ENCODE peak calls at places on chromosomes 16 and 17, in seven cellular contexts. C is CD8-positive, alpha-beta memory T cell; A is heart left ventricle; F is fibroblast of lung; L is H1; E is Caco-2; Y is aorta. J is an unnamed sample. For H3K36me3, the result is how much of the 10 kb centered on the place peaks cover.

GRCh38 chr16:77306050-77306616 is 106.9 kb downstream of the SYCE1L start:
- DNase-seq in C (no peak), A (no peak), F (no peak), L (no peak), E (no peak), Y (no peak), J (no peak)

GRCh38 chr17:32878211-32878610 is 1.3 kb upstream of the MYO1D start:
- DNase-seq in C (no peak), A (no peak), F (peak), L (no peak), E (no peak), Y (peak), J (no peak)

GRCh38 chr17:56979091-56979480 is 1.2 kb downstream of the SCPEP1 start:
- DNase-seq in C (no peak), A (no peak), F (no peak), L (no peak), E (no peak), Y (no peak), J (no peak)

GRCh38 chr16:29909398-29909797 is 9.1 kb downstream of the ASPHD1 start:
- DNase-seq in C (no peak), A (no peak), F (no peak), L (no peak), E (no peak), Y (no peak), J (no peak)

GRCh38 chr16:85662036-85662812 is 26.5 kb downstream of the GINS2 start:
- DNase-seq in C (no peak), A (peak), F (no peak), L (no peak), E (no peak), Y (peak), J (no peak)

GRCh38 chr17:47305302-47305923 is 18.3 kb upstream of the EFCAB13 start:
- DNase-seq in C (no peak), A (no peak), F (peak), L (no peak), E (no peak), Y (no peak), J (peak)

GRCh38 chr17:40564883-40565744 is at the start of gene CCR7:
- DNase-seq in C (peak), A (no peak), F (no peak), L (no peak), E (no peak), Y (no peak), J (no peak)

GRCh38 chr17:32496348-32497078 is 9.7 kb downstream of the CDK5R1 start:
- DNase-seq in C (no peak), A (no peak), F (peak), L (no peak), E (no peak), Y (peak), J (no peak)

GRCh38 chr17:49748791-49749190 is 15.1 kb downstream of the FAM117A start:
- DNase-seq in C (peak), A (no peak), F (no peak), L (no peak), E (no peak), Y (no peak), J (no peak)

GRCh38 chr16:10180771-10181163 is 1.5 kb downstream of the GRIN2A start:
- DNase-seq in C (no peak), A (peak), F (no peak), L (peak), E (no peak), Y (peak), J (peak)

GRCh38 chr16:76816475-76816874 is 374.5 kb upstream of the MON1B start:
- DNase-seq in C (no peak), A (no peak), F (no peak), L (no peak), E (no peak), Y (no peak), J (no peak)

GRCh38 chr17:29567362-29568330 is 809 bp upstream of the ABHD15 start:
- DNase-seq in C (peak), A (peak), F (peak), L (peak), E (peak), Y (peak), J (peak)

GRCh38 chr16:17278988-17279387 is 191.8 kb downstream of the XYLT1 start:
- DNase-seq in C (no peak), A (no peak), F (no peak), L (no peak), E (no peak), Y (no peak), J (no peak)

GRCh38 chr16:50457423-50457822 is 88.6 kb upstream of the BRD7 start:
- DNase-seq in C (no peak), A (no peak), F (no peak), L (no peak), E (no peak), Y (no peak), J (no peak)

GRCh38 chr17:48259710-48260291 is 152.2 kb downstream of the SNX11 start:
- DNase-seq in C (no peak), A (no peak), F (peak), L (no peak), E (no peak), Y (no peak), J (peak)

GRCh38 chr17:77693301-77693700 is 265.2 kb upstream of the TNRC6C start:
- DNase-seq in C (no peak), A (no peak), F (no peak), L (no peak), E (no peak), Y (no peak), J (no peak)

GRCh38 chr17:58302919-58303551 is 22.3 kb upstream of the MPO start:
- DNase-seq in C (no peak), A (no peak), F (no peak), L (peak), E (no peak), Y (no peak), J (no peak)

GRCh38 chr17:5516060-5516792 is 29.9 kb downstream of the MIS12 start:
- DNase-seq in C (no peak), A (no peak), F (peak), L (no peak), E (peak), Y (no peak), J (no peak)

GRCh38 chr17:59825533-59826316 is 67.0 kb downstream of the TUBD1 start:
- DNase-seq in C (no peak), A (no peak), F (peak), L (no peak), E (no peak), Y (no peak), J (no peak)

GRCh38 chr16:75195811-75196790 is 10.9 kb downstream of the CTRB2 start:
- DNase-seq in C (no peak), A (peak), F (no peak), L (no peak), E (peak), Y (no peak), J (no peak)

GRCh38 chr16:30997887-30998711 is 12.3 kb downstream of the STX1B start:
- DNase-seq in C (no peak), A (no peak), F (peak), L (no peak), E (no peak), Y (no peak), J (no peak)

GRCh38 chr17:66654341-66654740 is 180.6 kb upstream of the CACNG5 start:
- DNase-seq in C (no peak), A (no peak), F (peak), L (no peak), E (no peak), Y (no peak), J (peak)

GRCh38 chr17:50079334-50080095 is 15.6 kb upstream of the PDK2 start:
- DNase-seq in C (no peak), A (peak), F (peak), L (peak), E (no peak), Y (peak), J (peak)

GRCh38 chr17:16378631-16379282 is 2.1 kb upstream of the UBB start:
- DNase-seq in C (no peak), A (no peak), F (no peak), L (no peak), E (no peak), Y (peak), J (no peak)

GRCh38 chr16:4487955-4488481 is 11.8 kb downstream of the HMOX2 start:
- DNase-seq in C (no peak), A (no peak), F (peak), L (no peak), E (no peak), Y (no peak), J (no peak)

GRCh38 chr17:71486171-71486740 is 634.6 kb upstream of the SOX9 start:
- DNase-seq in C (no peak), A (no peak), F (no peak), L (no peak), E (no peak), Y (no peak), J (no peak)

GRCh38 chr16:85386467-85387170 is 226.5 kb upstream of the GSE1 start:
- DNase-seq in C (no peak), A (peak), F (no peak), L (peak), E (peak), Y (peak), J (no peak)

GRCh38 chr17:83053779-83054451 is 25.5 kb upstream of the METRNL start:
- DNase-seq in C (peak), A (peak), F (peak), L (peak), E (no peak), Y (peak), J (no peak)

GRCh38 chr16:53509906-53510703 is 7.1 kb upstream of the AKTIP start:
- DNase-seq in C (peak), A (peak), F (peak), L (peak), E (peak), Y (peak), J (peak)

GRCh38 chr16:61812251-61812650 is 224.0 kb downstream of the CDH8 start:
- DNase-seq in C (no peak), A (no peak), F (no peak), L (no peak), E (no peak), Y (no peak), J (no peak)

GRCh38 chr17:1716912-1717695 is 6.9 kb upstream of the TLCD2 start:
- DNase-seq in C (peak), A (peak), F (peak), L (peak), E (peak), Y (peak), J (peak)

GRCh38 chr16:66741971-66742396 is 9.4 kb downstream of the DYNC1LI2 start:
- DNase-seq in C (no peak), A (no peak), F (no peak), L (no peak), E (no peak), Y (no peak), J (no peak)

GRCh38 chr16:66740010-66740409 is 11.4 kb downstream of the DYNC1LI2 start:
- DNase-seq in C (peak), A (no peak), F (peak), L (no peak), E (no peak), Y (no peak), J (peak)

GRCh38 chr16:66740533-66740932 is 10.9 kb downstream of the DYNC1LI2 start:
- DNase-seq in C (no peak), A (no peak), F (peak), L (no peak), E (no peak), Y (no peak), J (no peak)

GRCh38 chr16:66741131-66741900 is 10.1 kb downstream of the DYNC1LI2 start:
- DNase-seq in C (no peak), A (peak), F (peak), L (no peak), E (no peak), Y (peak), J (peak)

DNA sequence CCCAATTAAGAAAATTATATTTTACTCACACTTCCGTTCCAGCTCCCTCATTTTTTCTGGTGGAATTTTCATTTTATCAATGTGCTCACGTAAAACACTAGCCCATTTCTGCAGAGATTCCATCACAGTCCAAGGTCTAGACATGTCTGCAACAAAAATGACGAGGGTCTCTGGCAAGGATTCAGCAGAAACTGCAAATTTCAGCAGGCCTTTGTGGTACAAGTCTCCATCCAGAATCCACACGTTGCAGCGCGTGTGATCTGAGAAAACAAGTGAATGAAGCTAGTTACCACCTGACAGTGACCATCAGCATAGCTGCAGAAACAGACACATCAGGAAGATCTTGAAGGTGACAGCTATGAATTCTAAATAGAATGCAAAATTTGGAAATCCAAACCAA is 9.0 kb downstream of the DYNC1LI2 start:
- DNase-seq in C (no peak), A (no peak), F (no peak), L (no peak), E (no peak), Y (no peak), J (no peak)
- H3K36me3 ChIP-seq in C (under half), A (half or more), F (under half), L (under half), E (under half), Y (under half), J (half or more)

GRCh38 chr16:68299571-68300453 is 10.9 kb downstream of the SLC7A6OS start:
- DNase-seq in C (no peak), A (no peak), F (no peak), L (no peak), E (no peak), Y (no peak), J (no peak)
- H3K36me3 ChIP-seq in C (half or more), A (half or more), F (under half), L (under half), E (under half), Y (under half), J (half or more)

GRCh38 chr16:80689487-80689886 is 114.9 kb downstream of the CDYL2 start:
- DNase-seq in C (no peak), A (no peak), F (no peak), L (no peak), E (no peak), Y (no peak), J (no peak)
- H3K36me3 ChIP-seq in C (under half), A (under half), F (under half), L (under half), E (under half), Y (under half), J (under half)

GRCh38 chr16:2343211-2343610 is 2.7 kb upstream of the ABCA3 start:
- DNase-seq in C (no peak), A (no peak), F (no peak), L (no peak), E (no peak), Y (no peak), J (no peak)

GRCh38 chr16:2341456-2342447 is 1.2 kb upstream of the ABCA3 start:
- DNase-seq in C (no peak), A (peak), F (no peak), L (peak), E (no peak), Y (peak), J (no peak)

GRCh38 chr16:2337431-2338296 is 2.9 kb downstream of the ABCA3 start:
- DNase-seq in C (no peak), A (no peak), F (no peak), L (peak), E (no peak), Y (no peak), J (peak)

GRCh38 chr16:2339521-2340484 is 725 bp downstream of the ABCA3 start:
- DNase-seq in C (peak), A (peak), F (peak), L (peak), E (peak), Y (peak), J (peak)

GRCh38 chr16:2340564-2341455 is at the start of gene ABCA3:
- DNase-seq in C (peak), A (peak), F (peak), L (peak), E (peak), Y (peak), J (peak)
- H3K36me3 ChIP-seq in C (under half), A (under half), F (under half), L (under half), E (under half), Y (under half), J (under half)

GRCh38 chr16:11564046-11564926 is 22.4 kb downstream of the LITAF start:
- DNase-seq in C (no peak), A (no peak), F (no peak), L (no peak), E (no peak), Y (no peak), J (no peak)
- H3K36me3 ChIP-seq in C (under half), A (under half), F (under half), L (under half), E (under half), Y (under half), J (under half)

GRCh38 chr17:36506249-36506826 is 19.9 kb downstream of the ZNHIT3 start:
- DNase-seq in C (no peak), A (no peak), F (no peak), L (no peak), E (no peak), Y (no peak), J (no peak)
- H3K36me3 ChIP-seq in C (under half), A (half or more), F (under half), L (half or more), E (under half), Y (under half), J (under half)

GRCh38 chr17:45106582-45106981 is 25.7 kb downstream of the PLCD3 start:
- DNase-seq in C (no peak), A (no peak), F (no peak), L (no peak), E (no peak), Y (no peak), J (no peak)

GRCh38 chr17:45110676-45111611 is 21.4 kb downstream of the PLCD3 start:
- DNase-seq in C (no peak), A (no peak), F (no peak), L (no peak), E (no peak), Y (peak), J (no peak)

GRCh38 chr17:45107286-45107685 is 25.0 kb downstream of the PLCD3 start:
- DNase-seq in C (no peak), A (no peak), F (no peak), L (no peak), E (no peak), Y (no peak), J (no peak)

GRCh38 chr17:45108051-45108450 is 24.3 kb downstream of the PLCD3 start:
- DNase-seq in C (no peak), A (no peak), F (no peak), L (no peak), E (no peak), Y (no peak), J (no peak)

GRCh38 chr17:45108595-45109521 is 23.5 kb downstream of the PLCD3 start:
- DNase-seq in C (no peak), A (no peak), F (no peak), L (no peak), E (peak), Y (no peak), J (no peak)
- H3K36me3 ChIP-seq in C (under half), A (half or more), F (under half), L (under half), E (under half), Y (under half), J (under half)

GRCh38 chr16:8905168-8905762 is 23.1 kb downstream of the LITAFD start:
- DNase-seq in C (peak), A (no peak), F (peak), L (no peak), E (no peak), Y (no peak), J (peak)
- H3K36me3 ChIP-seq in C (half or more), A (half or more), F (under half), L (half or more), E (under half), Y (under half), J (half or more)

DNA sequence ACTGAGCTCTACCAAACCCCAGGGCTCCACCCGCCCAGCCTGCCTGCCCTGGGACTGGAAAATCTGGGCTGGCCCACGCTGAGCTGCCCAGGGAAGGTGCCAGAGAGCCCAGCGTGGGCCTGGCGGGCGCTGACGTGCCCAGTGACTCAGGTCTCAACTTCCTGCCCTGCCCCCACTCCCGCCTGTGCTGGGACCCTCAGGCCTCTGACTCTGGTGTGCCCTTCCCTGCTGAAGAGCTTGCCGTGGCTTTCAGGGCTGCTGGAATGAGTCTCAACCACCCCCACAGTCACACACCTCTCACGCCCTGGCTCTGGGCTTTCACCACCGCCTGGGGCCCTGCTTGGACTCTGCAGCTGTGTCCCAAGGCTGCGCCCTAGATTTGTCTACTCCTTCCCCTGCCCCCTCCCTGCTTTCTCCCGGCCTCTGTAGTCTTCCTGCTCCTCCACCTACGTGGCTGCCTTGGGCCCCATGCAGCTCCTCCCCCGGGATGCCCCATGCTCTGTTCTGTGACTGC is 10.4 kb downstream of the LLGL1 start:
- DNase-seq in C (no peak), A (no peak), F (peak), L (no peak), E (no peak), Y (peak), J (no peak)
- H3K36me3 ChIP-seq in C (under half), A (half or more), F (under half), L (half or more), E (under half), Y (under half), J (under half)